ENCODE peak calls at places on chromosome 14, in ten cellular contexts. J, P, Y, R, N, M, T, G, O and B are unnamed samples.

GRCh38 chr14:83347874-83348273 is 1814.2 kb upstream of the SEL1L start:
- DNase-seq in G (no peak), T (no peak), R (no peak), P (no peak), N (no peak), M (no peak), Y (no peak), O (no peak), J (no peak), B (no peak)

GRCh38 chr14:31208546-31209424 is 1.2 kb upstream of the HECTD1 start:
- DNase-seq in R (no peak), G (no peak), O (no peak), P (no peak), N (no peak), J (no peak), T (no peak), M (peak), Y (no peak), B (no peak)

GRCh38 chr14:39673141-39674133 is 241.2 kb upstream of the FBXO33 start:
- DNase-seq in O (no peak), Y (peak), T (no peak), M (no peak), P (peak), G (no peak), J (no peak), R (peak), N (no peak), B (no peak)

GRCh38 chr14:94026173-94026885 is at the start of gene OTUB2:
- DNase-seq in G (peak), N (peak), R (peak), O (peak), Y (peak), T (peak), M (peak), J (peak), P (peak), B (peak)

GRCh38 chr14:36271939-36272907 is 48.2 kb downstream of the MBIP start:
- DNase-seq in P (no peak), O (peak), N (no peak), Y (peak), M (no peak), G (no peak), T (peak), J (no peak), R (peak), B (no peak)

GRCh38 chr14:102749833-102750775 is 27.1 kb upstream of the TRAF3 start:
- DNase-seq in M (no peak), O (no peak), P (no peak), Y (no peak), J (no peak), G (no peak), R (no peak), T (no peak), N (no peak), B (no peak)

GRCh38 chr14:21852061-21852664 is 178.5 kb upstream of the OR4E1 start:
- DNase-seq in O (peak), J (peak), Y (peak), T (peak), N (no peak), G (peak), R (no peak), P (no peak), M (peak), B (peak)

GRCh38 chr14:54805080-54805479 is 97.5 kb downstream of the GCH1 start:
- DNase-seq in T (no peak), Y (peak), P (no peak), O (no peak), M (no peak), N (no peak), G (no peak), R (no peak), J (no peak), B (no peak)

GRCh38 chr14:91888641-91889476 is 21.5 kb upstream of the TC2N start:
- DNase-seq in J (no peak), O (no peak), Y (no peak), N (peak), R (no peak), P (no peak), G (no peak), M (no peak), T (no peak), B (no peak)